ENCODE peak calls at places on chromosomes 13 and 19, in nine cellular contexts. One of them, this sample, is unnamed.

GRCh38 chr13:28548872-28549271 is 53.9 kb upstream of the FLT1 start:
- DNase-seq in stomach: no peak
- DNase-seq in left lung: no peak
- DNase-seq in lower leg skin: no peak
- DNase-seq in tibial artery: no peak
- DNase-seq in tibial nerve: no peak
- DNase-seq in mesothelial cell of epicardium: no peak
- DNase-seq in thoracic aorta: no peak
- DNase-seq in PC-3: no peak
- DNase-seq in this sample: no peak

GRCh38 chr13:79448413-79448812 is 32.5 kb upstream of the NDFIP2 start:
- DNase-seq in stomach: no peak
- DNase-seq in left lung: no peak
- DNase-seq in lower leg skin: no peak
- DNase-seq in tibial artery: no peak
- DNase-seq in tibial nerve: no peak
- DNase-seq in mesothelial cell of epicardium: no peak
- DNase-seq in thoracic aorta: no peak
- DNase-seq in PC-3: no peak
- DNase-seq in this sample: no peak

GRCh38 chr13:100789481-100789880 is 114.9 kb upstream of the TMTC4 start:
- DNase-seq in stomach: peak
- DNase-seq in left lung: no peak
- DNase-seq in lower leg skin: no peak
- DNase-seq in tibial artery: no peak
- DNase-seq in tibial nerve: no peak
- DNase-seq in mesothelial cell of epicardium: no peak
- DNase-seq in thoracic aorta: no peak
- DNase-seq in PC-3: no peak
- DNase-seq in this sample: no peak

GRCh38 chr19:1003283-1003682 is 3.1 kb downstream of the GRIN3B start:
- DNase-seq in stomach: no peak
- DNase-seq in left lung: no peak
- DNase-seq in lower leg skin: no peak
- DNase-seq in tibial artery: no peak
- DNase-seq in tibial nerve: no peak
- DNase-seq in mesothelial cell of epicardium: no peak
- DNase-seq in thoracic aorta: no peak
- DNase-seq in PC-3: no peak
- DNase-seq in this sample: no peak

GRCh38 chr13:90477194-90477593 is 870.3 kb upstream of the MIR17HG start:
- DNase-seq in stomach: no peak
- DNase-seq in left lung: no peak
- DNase-seq in lower leg skin: no peak
- DNase-seq in tibial artery: no peak
- DNase-seq in tibial nerve: no peak
- DNase-seq in mesothelial cell of epicardium: no peak
- DNase-seq in thoracic aorta: no peak
- DNase-seq in PC-3: no peak
- DNase-seq in this sample: no peak

GRCh38 chr19:2477732-2478191 is 1.8 kb downstream of the GADD45B start:
- DNase-seq in stomach: no peak
- DNase-seq in left lung: no peak
- DNase-seq in lower leg skin: no peak
- DNase-seq in tibial artery: peak
- DNase-seq in tibial nerve: no peak
- DNase-seq in mesothelial cell of epicardium: no peak
- DNase-seq in thoracic aorta: no peak
- DNase-seq in PC-3: peak
- DNase-seq in this sample: peak

GRCh38 chr19:52028027-52028779 is at the start of gene ZNF614:
- DNase-seq in stomach: peak
- DNase-seq in left lung: peak
- DNase-seq in lower leg skin: peak
- DNase-seq in tibial artery: peak
- DNase-seq in tibial nerve: peak
- DNase-seq in mesothelial cell of epicardium: peak
- DNase-seq in thoracic aorta: peak
- DNase-seq in PC-3: peak
- DNase-seq in this sample: peak

GRCh38 chr13:47934371-47934770 is 66.7 kb downstream of the SUCLA2 start:
- DNase-seq in stomach: no peak
- DNase-seq in left lung: no peak
- DNase-seq in lower leg skin: no peak
- DNase-seq in tibial artery: no peak
- DNase-seq in tibial nerve: no peak
- DNase-seq in mesothelial cell of epicardium: no peak
- DNase-seq in thoracic aorta: no peak
- DNase-seq in PC-3: no peak
- DNase-seq in this sample: no peak

GRCh38 chr13:21458816-21459701 is at the start of gene ZDHHC20:
- DNase-seq in stomach: peak
- DNase-seq in left lung: peak
- DNase-seq in lower leg skin: peak
- DNase-seq in tibial artery: peak
- DNase-seq in tibial nerve: peak
- DNase-seq in mesothelial cell of epicardium: peak
- DNase-seq in thoracic aorta: peak
- DNase-seq in PC-3: peak
- DNase-seq in this sample: peak

GRCh38 chr19:4645718-4646117 is 6.4 kb downstream of the TNFAIP8L1 start:
- DNase-seq in stomach: no peak
- DNase-seq in left lung: no peak
- DNase-seq in lower leg skin: no peak
- DNase-seq in tibial artery: no peak
- DNase-seq in tibial nerve: no peak
- DNase-seq in mesothelial cell of epicardium: no peak
- DNase-seq in thoracic aorta: no peak
- DNase-seq in PC-3: no peak
- DNase-seq in this sample: no peak

GRCh38 chr13:110467516-110467915 is 94.0 kb downstream of the RAB20 start:
- DNase-seq in stomach: no peak
- DNase-seq in left lung: no peak
- DNase-seq in lower leg skin: no peak
- DNase-seq in tibial artery: no peak
- DNase-seq in tibial nerve: no peak
- DNase-seq in mesothelial cell of epicardium: no peak
- DNase-seq in thoracic aorta: no peak
- DNase-seq in PC-3: no peak
- DNase-seq in this sample: no peak

GRCh38 chr13:114166381-114167131 is 12.5 kb upstream of the CFAP97D2 start:
- DNase-seq in stomach: no peak
- DNase-seq in left lung: no peak
- DNase-seq in lower leg skin: no peak
- DNase-seq in tibial artery: peak
- DNase-seq in tibial nerve: no peak
- DNase-seq in mesothelial cell of epicardium: peak
- DNase-seq in thoracic aorta: no peak
- DNase-seq in PC-3: no peak
- DNase-seq in this sample: no peak

GRCh38 chr19:40103600-40103999 is 12.9 kb upstream of the ZNF780A start:
- DNase-seq in stomach: no peak
- DNase-seq in left lung: no peak
- DNase-seq in lower leg skin: no peak
- DNase-seq in tibial artery: no peak
- DNase-seq in tibial nerve: no peak
- DNase-seq in mesothelial cell of epicardium: no peak
- DNase-seq in thoracic aorta: no peak
- DNase-seq in PC-3: no peak
- DNase-seq in this sample: no peak

GRCh38 chr19:43464089-43464775 is 1.2 kb downstream of the LYPD3 start:
- DNase-seq in stomach: peak
- DNase-seq in left lung: peak
- DNase-seq in lower leg skin: peak
- DNase-seq in tibial artery: peak
- DNase-seq in tibial nerve: peak
- DNase-seq in mesothelial cell of epicardium: peak
- DNase-seq in thoracic aorta: peak
- DNase-seq in PC-3: no peak
- DNase-seq in this sample: peak

GRCh38 chr19:19860756-19861390 is 4.8 kb upstream of the ZNF253 start:
- DNase-seq in stomach: no peak
- DNase-seq in left lung: no peak
- DNase-seq in lower leg skin: no peak
- DNase-seq in tibial artery: no peak
- DNase-seq in tibial nerve: no peak
- DNase-seq in mesothelial cell of epicardium: peak
- DNase-seq in thoracic aorta: no peak
- DNase-seq in PC-3: no peak
- DNase-seq in this sample: peak

GRCh38 chr19:1567116-1567847 is 843 bp downstream of the MEX3D start:
- DNase-seq in stomach: peak
- DNase-seq in left lung: no peak
- DNase-seq in lower leg skin: no peak
- DNase-seq in tibial artery: no peak
- DNase-seq in tibial nerve: no peak
- DNase-seq in mesothelial cell of epicardium: peak
- DNase-seq in thoracic aorta: no peak
- DNase-seq in PC-3: no peak
- DNase-seq in this sample: peak

GRCh38 chr19:52171321-52172169 is at the start of gene ZNF836:
- DNase-seq in stomach: peak
- DNase-seq in left lung: peak
- DNase-seq in lower leg skin: peak
- DNase-seq in tibial artery: peak
- DNase-seq in tibial nerve: peak
- DNase-seq in mesothelial cell of epicardium: peak
- DNase-seq in thoracic aorta: peak
- DNase-seq in PC-3: peak
- DNase-seq in this sample: peak

DNA sequence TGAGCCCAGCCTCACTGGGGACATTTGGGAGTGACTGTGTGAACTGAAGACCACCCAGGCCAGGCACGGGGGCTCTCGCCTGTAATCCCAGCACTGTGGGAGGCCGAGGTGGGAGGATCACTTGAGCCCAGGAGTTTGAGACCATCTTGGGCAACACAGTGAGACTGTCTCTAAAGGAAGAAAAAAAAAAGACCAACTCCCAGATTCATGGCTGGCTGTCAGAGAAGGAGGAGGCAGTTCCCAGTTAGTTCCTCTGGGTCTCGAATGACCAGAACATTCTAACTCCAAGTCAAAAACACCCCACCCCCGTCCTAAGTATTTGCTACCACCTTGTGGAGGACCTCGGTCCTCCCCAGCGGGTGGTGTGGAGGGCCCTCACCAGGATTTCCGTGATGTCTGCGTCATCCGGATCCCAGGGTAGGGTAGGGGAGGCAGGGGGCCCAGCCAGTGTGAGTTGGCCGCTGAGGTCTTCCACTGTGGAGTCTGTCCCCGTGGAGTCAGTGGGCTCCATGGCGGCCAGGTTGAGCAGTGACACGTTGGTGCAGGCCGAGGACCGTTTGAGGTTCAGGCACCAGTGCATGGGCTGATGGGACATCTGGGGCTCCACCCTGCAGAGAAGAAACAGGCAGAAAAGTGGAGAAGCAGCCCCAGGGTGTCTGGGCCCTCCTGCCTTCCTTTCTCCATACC is 1.3 kb downstream of the TSKS start:
- DNase-seq in stomach: no peak
- DNase-seq in left lung: no peak
- DNase-seq in lower leg skin: no peak
- DNase-seq in tibial artery: no peak
- DNase-seq in tibial nerve: no peak
- DNase-seq in mesothelial cell of epicardium: no peak
- DNase-seq in thoracic aorta: no peak
- DNase-seq in PC-3: peak
- DNase-seq in this sample: no peak
- TF ChIP-seq CTCF in stomach: no peak
- TF ChIP-seq CTCF in left lung: no peak
- TF ChIP-seq CTCF in lower leg skin: no peak
- TF ChIP-seq CTCF in tibial artery: no peak
- TF ChIP-seq CTCF in tibial nerve: no peak
- TF ChIP-seq CTCF in mesothelial cell of epicardium: no peak
- TF ChIP-seq CTCF in thoracic aorta: no peak
- TF ChIP-seq CTCF in PC-3: peak
- TF ChIP-seq CTCF in this sample: no peak

GRCh38 chr19:8648240-8648639 is 17.8 kb downstream of the NFILZ start:
- DNase-seq in stomach: no peak
- DNase-seq in left lung: no peak
- DNase-seq in lower leg skin: no peak
- DNase-seq in tibial artery: no peak
- DNase-seq in tibial nerve: no peak
- DNase-seq in mesothelial cell of epicardium: no peak
- DNase-seq in thoracic aorta: no peak
- DNase-seq in PC-3: no peak
- DNase-seq in this sample: no peak
- TF ChIP-seq CTCF in stomach: no peak
- TF ChIP-seq CTCF in left lung: no peak
- TF ChIP-seq CTCF in lower leg skin: no peak
- TF ChIP-seq CTCF in tibial artery: no peak
- TF ChIP-seq CTCF in tibial nerve: no peak
- TF ChIP-seq CTCF in mesothelial cell of epicardium: no peak
- TF ChIP-seq CTCF in thoracic aorta: no peak
- TF ChIP-seq CTCF in PC-3: no peak
- TF ChIP-seq CTCF in this sample: no peak

DNA sequence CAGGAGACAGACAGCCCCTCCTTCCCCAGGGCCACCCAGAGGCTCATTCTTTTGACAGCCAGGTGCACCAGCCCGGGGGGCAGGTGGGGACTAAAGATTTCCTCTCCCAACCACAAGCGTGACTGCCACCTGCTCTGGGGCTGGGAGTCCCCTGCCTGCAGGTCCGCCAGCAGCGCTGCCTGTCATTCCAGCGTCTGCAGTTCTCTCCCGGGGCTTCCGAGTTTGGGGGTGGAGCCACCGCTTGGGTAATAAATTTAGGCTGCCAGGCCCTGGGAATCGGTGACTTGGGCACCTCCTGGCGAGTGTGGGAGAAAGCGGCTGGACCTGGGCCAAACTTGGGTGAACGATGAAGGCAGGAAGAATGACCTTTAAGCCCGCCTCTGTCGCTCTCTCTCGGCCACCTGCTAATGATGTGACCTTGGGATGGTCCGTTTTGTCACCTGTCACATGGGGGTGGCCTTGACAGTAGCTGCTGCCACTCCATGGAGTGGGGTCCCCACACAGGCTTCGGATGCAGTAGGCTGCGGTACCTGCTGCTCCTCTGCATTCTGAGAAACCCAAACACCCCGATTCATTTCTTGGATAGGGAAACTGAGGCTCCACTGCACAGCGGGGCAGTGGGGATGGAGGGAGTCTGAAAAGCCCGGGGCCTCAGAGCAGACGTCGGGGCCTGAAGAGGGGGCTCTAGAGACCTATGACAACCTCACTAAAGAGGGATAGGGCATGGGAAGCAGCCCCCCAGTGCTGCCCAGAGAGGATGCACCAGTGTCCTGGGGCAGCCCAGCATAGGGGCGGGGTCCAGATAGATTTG is 12.8 kb downstream of the FUT6 start:
- DNase-seq in stomach: peak
- DNase-seq in left lung: no peak
- DNase-seq in lower leg skin: no peak
- DNase-seq in tibial artery: no peak
- DNase-seq in tibial nerve: no peak
- DNase-seq in mesothelial cell of epicardium: peak
- DNase-seq in thoracic aorta: no peak
- DNase-seq in PC-3: peak
- DNase-seq in this sample: no peak
- TF ChIP-seq CTCF in stomach: peak
- TF ChIP-seq CTCF in left lung: no peak
- TF ChIP-seq CTCF in lower leg skin: no peak
- TF ChIP-seq CTCF in tibial artery: no peak
- TF ChIP-seq CTCF in tibial nerve: no peak
- TF ChIP-seq CTCF in mesothelial cell of epicardium: no peak
- TF ChIP-seq CTCF in thoracic aorta: no peak
- TF ChIP-seq CTCF in PC-3: peak
- TF ChIP-seq CTCF in this sample: no peak

GRCh38 chr19:32041681-32042292 is 303.6 kb upstream of the ZNF507 start:
- DNase-seq in stomach: no peak
- DNase-seq in left lung: no peak
- DNase-seq in lower leg skin: no peak
- DNase-seq in tibial artery: no peak
- DNase-seq in tibial nerve: no peak
- DNase-seq in mesothelial cell of epicardium: peak
- DNase-seq in thoracic aorta: no peak
- DNase-seq in PC-3: no peak
- DNase-seq in this sample: no peak
- TF ChIP-seq CTCF in stomach: peak
- TF ChIP-seq CTCF in left lung: peak
- TF ChIP-seq CTCF in lower leg skin: no peak
- TF ChIP-seq CTCF in tibial artery: peak
- TF ChIP-seq CTCF in tibial nerve: peak
- TF ChIP-seq CTCF in mesothelial cell of epicardium: peak
- TF ChIP-seq CTCF in thoracic aorta: peak
- TF ChIP-seq CTCF in PC-3: peak
- TF ChIP-seq CTCF in this sample: no peak